ENCODE peak calls at places on chromosomes 6 and 20, in six cellular contexts. I is Panc1, M is MM.1S, X is breast epithelium, V is LNCaP clone FGC, L is cardiac fibroblast. T is an unnamed sample.

GRCh38 chr20:37278966-37279590 is 10.4 kb upstream of the MANBAL start:
- DNase-seq in I (no peak), M (no peak), X (no peak), V (no peak), L (no peak), T (no peak)

GRCh38 chr6:43921039-43921438 is 151.0 kb downstream of the VEGFA start:
- DNase-seq in I (no peak), M (no peak), X (no peak), V (no peak), L (no peak), T (no peak)

GRCh38 chr6:106087548-106088325 is 1.6 kb downstream of the PRDM1 start:
- DNase-seq in I (no peak), M (peak), X (no peak), V (no peak), L (peak), T (no peak)

GRCh38 chr6:48135352-48136084 is 24.5 kb upstream of the PTCHD4 start:
- DNase-seq in I (no peak), M (no peak), X (no peak), V (no peak), L (peak), T (no peak)

GRCh38 chr6:53369051-53369450 is 20.3 kb upstream of the ELOVL5 start:
- DNase-seq in I (no peak), M (no peak), X (no peak), V (no peak), L (no peak), T (no peak)

GRCh38 chr6:138593100-138593877 is 94.0 kb upstream of the NHSL1 start:
- DNase-seq in I (peak), M (no peak), X (no peak), V (no peak), L (peak), T (peak)

GRCh38 chr6:33962186-33962585 is 158.4 kb upstream of the MLN start:
- DNase-seq in I (no peak), M (no peak), X (peak), V (no peak), L (peak), T (no peak)

GRCh38 chr6:148851683-148852556 is 105.1 kb downstream of the UST start:
- DNase-seq in I (no peak), M (no peak), X (no peak), V (peak), L (no peak), T (no peak)

GRCh38 chr20:11912013-11912663 is 5.6 kb upstream of the BTBD3 start:
- DNase-seq in I (no peak), M (peak), X (no peak), V (no peak), L (peak), T (no peak)

GRCh38 chr6:63803371-63803770 is 167.8 kb downstream of the PHF3 start:
- DNase-seq in I (no peak), M (no peak), X (no peak), V (no peak), L (no peak), T (no peak)

GRCh38 chr6:137304020-137304780 is 85.0 kb upstream of the IFNGR1 start:
- DNase-seq in I (no peak), M (no peak), X (no peak), V (peak), L (no peak), T (no peak)

GRCh38 chr6:45422541-45423110 is 44.9 kb upstream of the SUPT3H start:
- DNase-seq in I (no peak), M (peak), X (no peak), V (no peak), L (peak), T (no peak)

GRCh38 chr20:36084897-36085617 is 69.5 kb upstream of the EPB41L1 start:
- DNase-seq in I (peak), M (no peak), X (no peak), V (no peak), L (peak), T (no peak)

GRCh38 chr6:16206595-16207037 is 31.8 kb upstream of the GMPR start:
- DNase-seq in I (peak), M (peak), X (no peak), V (peak), L (peak), T (peak)

GRCh38 chr6:76633259-76633658 is 560.8 kb upstream of the IMPG1 start:
- DNase-seq in I (no peak), M (no peak), X (no peak), V (no peak), L (no peak), T (no peak)

GRCh38 chr6:3231213-3232016 is 4.0 kb upstream of the TUBB2B start:
- DNase-seq in I (no peak), M (no peak), X (no peak), V (no peak), L (peak), T (peak)
- H3K4me3 ChIP-seq in I (peak), M (no peak), X (peak), V (no peak), L (peak), T (peak)

GRCh38 chr6:39451831-39452230 is 129.3 kb upstream of the KCNK16 start:
- DNase-seq in I (peak), M (no peak), X (no peak), V (no peak), L (peak), T (no peak)
- TF ChIP-seq CTCF in I (peak), M (peak), X (no peak), V (peak), L (peak), T (peak)

DNA sequence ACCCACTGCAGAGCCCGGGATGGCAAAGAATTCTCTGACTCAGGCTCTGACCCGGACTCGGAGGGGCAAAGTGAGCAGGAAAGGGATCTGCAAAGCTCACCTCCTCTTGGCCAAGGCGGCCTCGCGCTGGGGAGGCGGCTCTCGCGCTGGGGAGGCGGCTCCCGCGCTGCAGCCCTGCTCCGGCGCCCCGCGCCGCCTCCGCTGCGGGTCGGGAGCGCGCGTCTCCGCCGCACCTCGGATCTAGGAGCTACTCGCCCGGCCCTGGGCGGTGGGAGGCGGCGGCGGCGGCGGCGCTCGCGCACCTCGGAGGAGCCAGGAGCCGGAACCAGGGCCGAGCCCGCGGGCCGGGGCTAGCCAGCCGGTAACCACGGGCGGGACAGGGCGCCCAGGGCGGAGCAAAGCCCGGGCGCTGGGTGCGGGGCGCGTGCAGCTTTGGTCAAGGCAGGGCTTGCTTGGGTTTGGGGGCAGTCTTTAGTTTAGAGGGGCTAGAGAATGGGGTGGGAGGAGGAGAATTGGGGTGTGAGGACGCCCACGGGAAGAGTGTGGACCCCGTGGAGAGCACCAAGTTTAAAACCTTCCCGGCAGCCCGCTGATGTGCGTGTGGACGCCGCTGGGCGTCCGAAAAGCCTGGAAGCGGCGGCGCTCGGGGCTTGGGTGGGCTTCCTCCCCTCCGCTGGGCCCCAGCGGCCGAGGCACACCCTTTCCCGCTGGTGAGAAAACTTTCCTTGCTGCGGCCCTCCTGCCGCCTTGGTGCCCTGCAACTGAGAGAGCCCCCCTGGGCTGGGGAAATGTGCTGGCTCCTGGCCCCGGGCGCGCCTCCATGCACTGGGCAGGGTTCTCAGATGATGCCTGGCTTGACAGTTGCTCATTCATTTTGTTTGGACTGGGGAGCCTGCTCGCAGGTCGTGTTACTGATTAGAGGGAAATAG is at the start of gene MRAP2:
- DNase-seq in I (no peak), M (no peak), X (no peak), V (no peak), L (peak), T (no peak)
- H3K4me3 ChIP-seq in I (peak), M (no peak), X (peak), V (peak), L (peak), T (peak)

GRCh38 chr6:8103726-8104125 is 1.4 kb upstream of the EEF1E1 start:
- DNase-seq in I (no peak), M (no peak), X (no peak), V (no peak), L (no peak), T (no peak)
- TF ChIP-seq CTCF in I (no peak), M (no peak), X (no peak), V (no peak), L (no peak), T (no peak)

DNA sequence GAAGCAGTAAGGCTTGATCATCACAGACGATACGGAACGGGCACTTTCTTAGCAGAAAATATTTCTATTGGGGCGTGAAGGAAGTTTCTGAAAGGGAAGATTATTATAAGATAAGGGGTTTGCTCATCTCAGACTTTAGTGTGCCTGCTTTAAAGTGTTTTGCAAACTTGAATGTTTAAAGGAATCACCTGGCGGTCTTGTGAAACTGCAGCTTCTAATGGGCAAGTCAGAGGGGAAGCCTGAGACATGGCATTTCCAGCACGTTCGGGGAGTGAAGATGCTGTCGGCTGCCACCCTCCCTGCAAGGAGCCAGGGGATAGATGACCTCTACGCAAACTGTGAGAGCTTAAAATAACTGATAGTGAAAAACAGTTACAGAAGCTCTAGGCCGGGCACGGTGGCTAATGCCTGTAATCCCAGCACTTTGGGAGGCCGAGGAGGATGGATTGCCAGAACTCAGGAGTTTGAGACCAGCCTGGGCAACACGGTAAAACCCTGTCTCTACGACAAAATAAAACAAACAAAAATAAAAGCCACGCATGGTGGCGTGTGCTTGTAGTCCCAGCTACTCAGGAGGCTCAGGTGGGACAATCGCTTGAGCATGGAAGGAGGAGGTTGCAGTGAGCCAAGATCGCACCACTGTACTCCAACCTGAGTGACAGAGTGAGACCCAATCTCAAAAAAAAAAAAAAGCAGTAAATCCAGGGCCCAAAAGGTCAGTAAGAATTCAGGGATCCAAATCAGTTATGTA is 2.3 kb upstream of the KIF16B start:
- DNase-seq in I (no peak), M (peak), X (no peak), V (no peak), L (no peak), T (no peak)
- H3K4me3 ChIP-seq in I (peak), M (peak), X (peak), V (no peak), L (no peak), T (peak)

GRCh38 chr6:111176763-111177099 is 89.4 kb downstream of the SLC16A10 start:
- DNase-seq in I (no peak), M (no peak), X (no peak), V (no peak), L (no peak), T (no peak)
- TF ChIP-seq CTCF in I (no peak), M (no peak), X (no peak), V (no peak), L (no peak), T (no peak)

DNA sequence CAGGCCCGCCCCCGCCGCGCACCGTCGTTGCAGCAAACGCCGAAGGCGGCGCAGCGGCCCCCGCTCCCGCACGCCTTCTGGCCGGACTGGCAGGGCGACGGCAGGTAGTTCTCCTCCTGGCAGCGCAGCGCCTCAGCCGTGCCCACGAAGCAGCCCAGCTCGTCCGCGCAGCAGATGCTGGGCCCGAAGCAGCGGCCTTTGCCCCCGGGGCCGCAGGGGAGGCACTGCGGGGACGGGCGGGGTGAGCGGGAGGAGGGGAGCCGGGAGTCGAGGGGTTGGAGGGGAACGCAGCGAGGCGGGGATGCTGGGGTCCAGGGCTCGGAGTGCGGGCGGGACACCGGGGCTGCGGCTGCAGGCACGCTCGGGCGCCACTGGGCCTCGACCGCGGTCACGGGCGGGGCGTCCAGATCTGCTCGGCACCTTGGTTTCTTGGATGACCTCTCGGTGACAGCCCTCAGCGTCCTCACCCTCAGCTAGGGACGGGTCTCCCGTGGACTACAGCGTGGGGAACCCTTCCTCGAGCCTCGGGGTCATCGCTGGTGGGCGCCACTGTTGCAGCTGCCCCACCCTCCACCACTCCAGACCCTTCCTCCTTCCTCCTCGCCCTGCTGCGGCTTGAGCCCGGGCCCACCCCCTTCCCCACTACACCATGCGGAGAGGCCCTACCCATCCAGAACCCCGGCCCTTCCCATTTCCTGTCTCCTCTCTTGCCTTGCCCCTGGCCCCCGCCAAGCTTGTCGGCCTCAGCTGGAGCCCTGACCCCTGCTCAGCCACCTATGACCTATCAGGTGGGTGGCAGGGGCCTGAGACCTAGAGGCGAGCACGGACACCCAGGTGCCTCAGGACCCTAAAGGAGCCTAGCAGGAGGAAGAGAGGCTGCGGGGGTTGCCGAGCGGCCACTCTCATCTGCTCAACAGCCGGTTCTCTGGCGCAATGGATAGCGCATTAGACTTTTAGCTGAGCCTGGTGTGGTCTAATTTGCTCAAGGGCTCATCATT is 1.3 kb downstream of the AVP start:
- DNase-seq in I (no peak), M (no peak), X (no peak), V (no peak), L (no peak), T (no peak)
- H3K4me3 ChIP-seq in I (no peak), M (no peak), X (peak), V (no peak), L (no peak), T (no peak)

DNA sequence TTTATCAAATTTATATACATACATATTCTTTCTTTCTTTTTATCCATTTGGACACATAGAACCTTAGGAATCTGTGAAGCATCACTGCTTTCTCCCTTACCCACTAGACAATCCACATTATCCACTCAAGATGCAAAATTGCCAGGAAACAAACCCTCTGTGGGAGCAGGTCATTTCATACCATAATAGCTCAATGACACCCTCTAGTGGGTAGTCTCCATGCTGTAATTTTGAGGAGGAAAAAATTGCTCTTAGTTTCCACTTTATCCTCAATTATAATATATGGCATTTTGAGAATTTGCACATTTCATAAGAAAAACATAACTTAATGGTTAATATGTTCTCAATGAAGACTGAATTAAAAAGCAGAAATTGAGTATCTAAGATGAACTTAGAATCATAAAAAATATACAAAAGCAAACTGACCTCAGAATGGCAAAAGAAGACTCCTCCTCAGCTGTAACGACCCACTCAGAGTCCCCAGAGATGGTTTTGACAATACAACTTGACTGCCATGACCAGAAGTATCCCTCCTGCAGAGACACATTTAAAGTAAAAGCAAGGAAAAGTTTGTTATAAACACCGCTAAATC is 164.1 kb downstream of the FRK start:
- DNase-seq in I (peak), M (peak), X (no peak), V (no peak), L (peak), T (no peak)
- TF ChIP-seq CTCF in I (peak), M (peak), X (peak), V (peak), L (peak), T (peak)

DNA sequence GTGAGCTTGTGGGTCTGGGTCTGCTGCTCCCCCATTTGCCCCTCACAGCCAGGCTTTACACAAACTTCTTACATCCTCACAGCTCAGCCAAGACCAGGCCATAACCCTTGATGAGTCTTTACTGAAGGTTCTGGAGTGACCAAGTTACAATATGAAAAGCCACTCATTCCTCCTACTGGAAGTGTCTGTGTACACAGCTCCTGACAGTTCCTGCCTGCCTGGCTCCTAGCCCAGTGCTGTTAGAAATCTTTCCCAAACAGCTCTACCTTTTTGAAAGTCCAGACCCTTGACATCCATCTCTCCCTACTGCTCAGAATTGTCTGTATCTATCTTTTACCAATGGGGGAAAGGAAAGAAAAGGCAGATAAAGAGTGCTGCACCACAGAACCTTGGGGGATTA is 106.9 kb downstream of the PAX1 start:
- DNase-seq in I (no peak), M (no peak), X (no peak), V (peak), L (no peak), T (no peak)
- H3K4me3 ChIP-seq in I (no peak), M (no peak), X (no peak), V (no peak), L (no peak), T (no peak)

GRCh38 chr20:62126141-62126540 is 3.9 kb downstream of the LSM14B start:
- DNase-seq in I (no peak), M (no peak), X (no peak), V (no peak), L (no peak), T (no peak)

GRCh38 chr20:62120990-62121775 is 1.1 kb upstream of the LSM14B start:
- DNase-seq in I (no peak), M (no peak), X (peak), V (no peak), L (peak), T (no peak)

GRCh38 chr20:62121776-62122658 is at the start of gene LSM14B:
- DNase-seq in I (peak), M (peak), X (peak), V (peak), L (peak), T (peak)

GRCh38 chr20:62122659-62123449 is 579 bp downstream of the LSM14B start:
- DNase-seq in I (no peak), M (peak), X (no peak), V (no peak), L (peak), T (no peak)

GRCh38 chr20:62123450-62124118 is 1.3 kb downstream of the LSM14B start:
- DNase-seq in I (no peak), M (no peak), X (no peak), V (no peak), L (peak), T (no peak)
- TF ChIP-seq CTCF in I (no peak), M (no peak), X (no peak), V (no peak), L (peak), T (peak)

T was measured in AG04450.